ENCODE peak calls at places on chromosomes 5 and 9, in four cellular contexts. Z is MM.1S, K is psoas muscle, P is esophagus squamous epithelium. U is an unnamed sample.

GRCh38 chr5:5271606-5272321 is 131.6 kb downstream of the ADAMTS16 start:
- DNase-seq in Z (no peak), K (no peak), P (no peak), U (no peak)

GRCh38 chr5:13613621-13614020 is 330.9 kb downstream of the DNAH5 start:
- DNase-seq in Z (no peak), K (no peak), P (no peak), U (no peak)

GRCh38 chr9:98191615-98192502 is 578 bp downstream of the CORO2A start:
- DNase-seq in Z (no peak), K (no peak), P (no peak), U (no peak)

GRCh38 chr5:168110384-168110783 is 181.1 kb upstream of the WWC1 start:
- DNase-seq in Z (no peak), K (no peak), P (no peak), U (no peak)

GRCh38 chr5:128534729-128535128 is 3.3 kb downstream of the FBN2 start:
- DNase-seq in Z (no peak), K (no peak), P (no peak), U (no peak)

GRCh38 chr9:3968891-3969290 is 331.0 kb downstream of the GLIS3 start:
- DNase-seq in Z (no peak), K (no peak), P (no peak), U (no peak)

GRCh38 chr5:74361406-74362358 is 278.8 kb downstream of the ENC1 start:
- DNase-seq in Z (no peak), K (no peak), P (no peak), U (no peak)

GRCh38 chr9:125493861-125494554 is 213.0 kb downstream of the MAPKAP1 start:
- DNase-seq in Z (no peak), K (no peak), P (no peak), U (no peak)

GRCh38 chr5:53431665-53432064 is 48.8 kb upstream of the FST start:
- DNase-seq in Z (no peak), K (no peak), P (no peak), U (no peak)

GRCh38 chr5:171806976-171807823 is 21.6 kb downstream of the SMIM23 start:
- DNase-seq in Z (no peak), K (no peak), P (no peak), U (no peak)

GRCh38 chr9:675697-676370 is 165.7 kb upstream of the DMRT1 start:
- DNase-seq in Z (no peak), K (no peak), P (no peak), U (no peak)

GRCh38 chr5:63959177-63959982 is 2.9 kb downstream of the HTR1A start:
- DNase-seq in Z (no peak), K (no peak), P (no peak), U (no peak)

GRCh38 chr5:141050622-141051525 is at the start of gene PCDHB1:
- DNase-seq in Z (no peak), K (no peak), P (no peak), U (no peak)

GRCh38 chr9:135422340-135422944 is 57.1 kb upstream of the PPP1R26 start:
- DNase-seq in Z (no peak), K (no peak), P (no peak), U (no peak)

GRCh38 chr5:76337949-76338589 is 65.0 kb upstream of the IQGAP2 start:
- DNase-seq in Z (peak; percentile 62), K (no peak), P (no peak), U (no peak)

GRCh38 chr9:125443367-125443766 is 181.7 kb downstream of the GAPVD1 start:
- DNase-seq in Z (no peak), K (no peak), P (no peak), U (no peak)

GRCh38 chr5:111914957-111915356 is 158.0 kb upstream of the NREP start:
- DNase-seq in Z (no peak), K (no peak), P (no peak), U (no peak)

GRCh38 chr5:90408571-90409317 is 812 bp downstream of the CETN3 start:
- DNase-seq in Z (peak; percentile 12), K (no peak), P (no peak), U (no peak)

GRCh38 chr5:181149355-181149754 is 2.0 kb downstream of the OR2V2 start:
- DNase-seq in Z (no peak), K (no peak), P (no peak), U (no peak)

GRCh38 chr9:122446819-122447484 is 30.8 kb downstream of the OR1J1 start:
- DNase-seq in Z (no peak), K (no peak), P (no peak), U (no peak)

GRCh38 chr9:136410500-136411287 is at the start of the genes ENTR1 and PMPCA:
- DNase-seq in Z (peak; percentile 94), K (peak; percentile 94), P (no peak), U (peak; percentile 91)

GRCh38 chr9:2872941-2873323 is 29.0 kb upstream of the PUM3 start:
- DNase-seq in Z (no peak), K (no peak), P (no peak), U (no peak)

GRCh38 chr9:6944896-6945295 is 187.1 kb downstream of the KDM4C start:
- DNase-seq in Z (no peak), K (no peak), P (no peak), U (no peak)

GRCh38 chr9:100098241-100098886 is 436 bp downstream of the ERP44 start:
- DNase-seq in Z (no peak), K (peak; percentile 62), P (no peak), U (no peak)

GRCh38 chr5:9361835-9362234 is 184.0 kb downstream of the SEMA5A start:
- DNase-seq in Z (peak; percentile 99), K (peak; percentile 18), P (no peak), U (peak; percentile 67)

DNA sequence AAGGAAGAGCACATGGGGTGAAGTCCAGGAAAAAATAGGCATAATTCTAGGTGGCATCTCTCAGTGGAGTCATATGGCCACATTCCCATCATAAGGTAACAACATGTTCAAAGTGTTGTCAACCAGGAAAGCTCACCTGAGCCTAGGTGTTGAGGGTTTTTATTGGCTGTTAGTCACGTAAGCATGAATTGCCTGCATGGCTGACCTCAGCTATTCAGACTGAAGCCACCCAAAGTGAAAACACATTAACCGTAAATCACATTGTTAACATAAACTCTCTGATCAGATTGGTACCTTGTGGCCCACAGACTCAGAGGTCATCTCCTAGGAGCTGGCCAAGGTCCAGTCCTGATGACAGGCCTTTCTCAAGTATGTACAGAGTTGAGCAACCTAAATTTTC is 26.7 kb downstream of the SRFBP1 start:
- DNase-seq in Z (no peak), K (no peak), P (no peak), U (no peak)
- H3K27ac ChIP-seq in Z (no peak overlapping the region), K (no peak overlapping the region), P (no peak overlapping the region), U (no peak overlapping the region)

GRCh38 chr5:179533907-179534306 is 16.4 kb upstream of the RUFY1 start:
- DNase-seq in Z (no peak), K (no peak), P (no peak), U (no peak)

GRCh38 chr5:179533024-179533423 is 17.3 kb upstream of the RUFY1 start:
- DNase-seq in Z (no peak), K (no peak), P (no peak), U (no peak)

GRCh38 chr5:179534431-179534830 is 15.9 kb upstream of the RUFY1 start:
- DNase-seq in Z (no peak), K (no peak), P (no peak), U (no peak)

GRCh38 chr5:179526978-179527377 is 23.4 kb upstream of the RUFY1 start:
- DNase-seq in Z (no peak), K (no peak), P (no peak), U (no peak)

DNA sequence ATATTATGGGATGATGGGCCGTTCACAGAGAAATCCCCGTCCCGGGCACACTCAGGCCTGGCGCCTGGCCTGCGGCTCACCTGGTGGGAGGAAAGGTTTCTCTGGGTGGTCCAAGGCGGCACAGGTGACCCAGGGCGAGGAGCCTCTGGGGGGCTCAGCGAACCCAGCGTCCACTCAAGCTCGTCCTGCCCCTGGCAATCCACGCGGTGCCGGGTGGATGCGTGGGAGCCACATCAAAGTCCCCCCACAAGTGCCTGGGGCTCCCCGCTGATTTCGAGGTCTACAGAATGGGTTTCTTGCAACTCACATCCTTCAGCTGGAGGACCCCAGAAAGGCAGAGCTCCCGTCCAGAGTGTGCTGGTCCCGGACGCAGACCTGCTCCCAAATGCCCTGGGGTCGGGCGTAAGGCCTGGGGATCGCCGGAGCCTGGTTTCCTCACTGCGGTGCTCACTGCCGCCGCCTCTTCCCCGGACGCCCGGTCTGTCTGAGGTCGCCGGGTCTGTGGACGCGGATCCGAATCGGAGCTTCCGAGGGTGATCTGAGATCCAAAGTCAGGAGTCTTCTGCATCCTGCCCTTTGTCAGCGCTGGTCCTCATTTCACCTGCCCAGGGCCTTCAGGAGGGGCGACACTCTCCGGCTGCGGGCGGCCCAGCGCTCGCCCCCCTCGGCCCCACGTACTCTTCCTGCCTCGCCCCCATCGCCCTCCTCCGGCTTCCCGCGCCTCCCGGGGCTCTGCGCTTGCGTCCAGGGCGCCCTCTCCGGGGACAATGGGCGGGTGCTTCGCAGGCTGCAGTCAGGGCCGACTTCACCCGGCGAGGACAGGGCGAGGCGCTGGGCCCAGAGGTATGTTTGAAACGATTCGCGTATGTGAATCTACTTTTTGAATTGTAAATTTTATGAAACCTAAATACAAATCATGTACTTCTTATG is 20.0 kb upstream of the RUFY1 start:
- DNase-seq in Z (no peak), K (peak; percentile 60), P (no peak), U (peak; percentile 63)
- TF ChIP-seq CTCF in Z (no peak), K (peak; percentile 15), P (peak; percentile 18), U (peak; percentile 36)

GRCh38 chr9:124297553-124297905 is 39.8 kb downstream of the NEK6 start:
- DNase-seq in Z (no peak), K (peak; percentile 71), P (no peak), U (peak; percentile 91)
- H3K27ac ChIP-seq in Z (no peak overlapping the region), K (no peak overlapping the region), P (peak overlapping the region; percentile 17), U (peak overlapping the region; percentile 41)

GRCh38 chr5:135566422-135567416 is 12.1 kb downstream of the CXCL14 start:
- DNase-seq in Z (no peak), K (no peak), P (no peak), U (no peak)
- TF ChIP-seq CTCF in Z (no peak), K (no peak), P (no peak), U (no peak)

GRCh38 chr5:176735383-176736265 is 74.7 kb upstream of the UNC5A start:
- DNase-seq in Z (no peak), K (no peak), P (no peak), U (no peak)
- H3K27ac ChIP-seq in Z (no peak overlapping the region), K (no peak overlapping the region), P (no peak overlapping the region), U (no peak overlapping the region)

DNA sequence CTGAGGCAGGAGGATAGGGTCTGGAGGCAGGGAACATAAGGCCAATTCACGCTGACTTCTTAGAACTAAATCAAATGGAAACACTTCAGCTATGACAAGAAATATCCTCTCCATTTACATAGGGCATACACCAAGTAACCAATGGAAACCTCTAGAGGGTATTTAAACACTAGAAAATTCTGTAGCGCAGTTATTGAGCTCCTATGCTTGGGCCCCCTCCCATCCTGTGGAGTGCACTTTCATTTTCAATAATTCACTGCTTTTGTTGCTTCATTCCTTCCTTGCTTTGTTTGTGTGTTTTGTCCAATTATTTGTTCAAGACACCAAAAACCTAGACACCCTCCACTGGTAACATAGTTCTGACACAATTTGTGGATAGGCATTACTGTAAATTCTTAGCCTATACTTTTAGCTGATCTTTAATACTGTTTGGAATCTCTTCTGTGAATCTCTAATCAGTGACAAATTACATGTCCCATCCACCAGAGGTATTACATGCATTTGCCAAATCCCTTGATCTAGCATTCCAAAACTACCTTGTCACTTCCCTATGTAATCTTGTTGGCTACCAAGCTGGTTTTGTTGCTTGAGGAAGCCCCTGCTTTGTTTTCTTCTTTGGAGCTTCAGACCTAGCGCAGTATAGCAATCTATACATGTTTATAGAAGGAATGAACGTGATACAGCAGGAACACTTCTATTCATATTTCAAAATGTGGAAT is 61.6 kb downstream of the ST8SIA4 start:
- DNase-seq in Z (no peak), K (no peak), P (no peak), U (no peak)
- TF ChIP-seq CTCF in Z (no peak), K (no peak), P (no peak), U (no peak)

U was measured in right atrium auricular region.